ENCODE peak calls at places on chromosomes 7 and 10, in six cellular contexts. T is transverse colon, F is SK-N-SH, Z is ovary, A is stomach, P is A549. X is an unnamed sample.

GRCh38 chr10:121845044-121845784 is 82.6 kb downstream of the ATE1 start:
- DNase-seq in P (no peak), Z (no peak), A (no peak), F (no peak), T (no peak), X (no peak)

GRCh38 chr10:110410329-110411046 is 87.2 kb upstream of the DUSP5 start:
- DNase-seq in Z (no peak), P (peak; percentile 98), T (peak; percentile 77), A (peak; percentile 76), F (no peak), X (peak; percentile 52)

GRCh38 chr10:122316224-122316884 is 45.3 kb downstream of the BTBD16 start:
- DNase-seq in P (no peak), Z (no peak), A (no peak), T (no peak), F (no peak), X (no peak)

GRCh38 chr7:133436014-133436428 is 183.1 kb downstream of the EXOC4 start:
- DNase-seq in Z (no peak), F (no peak), P (no peak), T (no peak), A (no peak), X (peak; percentile 12)

GRCh38 chr10:5965266-5965665 is 12.1 kb downstream of the IL15RA start:
- DNase-seq in P (no peak), T (no peak), F (no peak), Z (peak; percentile 2), A (peak; percentile 65), X (no peak)

GRCh38 chr10:96833220-96834001 is 1.3 kb downstream of the LCOR start:
- DNase-seq in P (peak; percentile 24), F (peak; percentile 47), Z (no peak), A (peak; percentile 27), T (peak; percentile 37), X (no peak)

GRCh38 chr10:33199731-33200130 is 134.7 kb downstream of the NRP1 start:
- DNase-seq in Z (no peak), T (no peak), A (no peak), P (no peak), F (no peak), X (no peak)

GRCh38 chr10:71266147-71266917 is 52.7 kb upstream of the SLC29A3 start:
- DNase-seq in Z (peak; percentile 54), P (peak; percentile 16), T (peak; percentile 61), F (peak; percentile 76), A (peak; percentile 81), X (no peak)

GRCh38 chr7:151671514-151671913 is 151.8 kb upstream of the RHEB start:
- DNase-seq in Z (no peak), A (no peak), F (no peak), T (no peak), P (no peak), X (no peak)

GRCh38 chr7:103551006-103551405 is 105.0 kb upstream of the SLC26A5 start:
- DNase-seq in F (no peak), A (no peak), T (no peak), Z (no peak), P (no peak), X (no peak)

GRCh38 chr7:35670856-35671569 is 23.9 kb downstream of the HERPUD2 start:
- DNase-seq in Z (no peak), T (no peak), P (no peak), F (no peak), A (no peak), X (no peak)

GRCh38 chr7:35649711-35650110 is 45.2 kb downstream of the HERPUD2 start:
- DNase-seq in Z (no peak), A (no peak), P (no peak), F (no peak), T (no peak), X (no peak)

GRCh38 chr7:27183682-27184341 is 1.2 kb downstream of the HOXA11 start:
- DNase-seq in F (peak; percentile 75), Z (no peak), P (no peak), T (peak; percentile 24), A (peak; percentile 23), X (no peak)

GRCh38 chr7:99525713-99526440 is 21.4 kb downstream of the ZKSCAN5 start:
- DNase-seq in F (no peak), Z (no peak), P (peak; percentile 38), T (peak; percentile 17), A (no peak), X (no peak)

GRCh38 chr7:99535667-99536066 is 16.2 kb downstream of the FAM200A start:
- DNase-seq in P (no peak), A (no peak), F (no peak), Z (no peak), T (no peak), X (no peak)

DNA sequence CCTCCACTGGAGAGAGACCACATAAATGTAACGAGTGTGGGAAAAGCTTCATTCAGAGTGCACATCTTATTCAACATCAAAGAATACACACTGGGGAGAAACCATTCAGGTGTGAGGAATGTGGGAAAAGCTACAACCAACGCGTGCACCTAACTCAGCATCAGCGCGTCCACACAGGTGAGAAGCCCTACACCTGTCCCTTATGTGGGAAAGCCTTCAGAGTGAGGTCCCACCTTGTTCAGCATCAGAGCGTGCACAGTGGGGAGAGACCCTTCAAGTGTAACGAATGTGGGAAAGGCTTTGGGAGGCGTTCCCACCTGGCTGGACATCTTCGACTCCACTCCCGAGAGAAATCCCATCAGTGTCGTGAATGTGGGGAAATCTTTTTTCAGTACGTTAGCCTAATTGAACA is 20.6 kb downstream of the FAM200A start:
- DNase-seq in P (peak; percentile 55), T (no peak), Z (no peak), F (no peak), A (no peak), X (no peak)
- H3K9me3 ChIP-seq in P (peaks cover 95% of the 10 kb centered on the region), T (peaks cover 38% of the 10 kb centered on the region), Z (no peaks in the 10 kb centered on the region), F (peaks cover 27% of the 10 kb centered on the region), A (peaks cover 81% of the 10 kb centered on the region), X (peaks cover 24% of the 10 kb centered on the region)

DNA sequence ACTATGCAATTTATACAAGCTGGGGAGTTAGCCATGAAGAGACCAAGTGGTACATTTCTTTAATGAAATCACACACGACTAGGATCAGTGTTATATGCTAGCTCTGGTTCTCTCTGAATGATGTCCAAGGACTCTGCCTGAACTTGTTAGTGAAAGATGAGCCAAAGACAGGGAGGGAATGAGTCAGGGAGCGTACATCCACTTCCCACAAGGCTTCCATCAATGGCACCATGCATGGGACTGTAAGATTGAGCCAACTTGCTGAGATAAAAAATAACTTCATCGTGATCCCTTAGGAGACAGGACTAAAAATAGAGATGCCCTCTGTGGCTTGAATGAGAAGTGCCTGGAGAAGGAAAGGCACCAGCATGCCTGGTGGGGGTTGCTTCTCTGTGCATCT is 629.7 kb downstream of the ACTR3B start:
- DNase-seq in P (no peak), A (no peak), Z (no peak), F (no peak), T (no peak), X (no peak)
- TF ChIP-seq EP300 in P (no peak), A (no peak), Z (no peak), F (no peak), T (no peak), X (no peak)

DNA sequence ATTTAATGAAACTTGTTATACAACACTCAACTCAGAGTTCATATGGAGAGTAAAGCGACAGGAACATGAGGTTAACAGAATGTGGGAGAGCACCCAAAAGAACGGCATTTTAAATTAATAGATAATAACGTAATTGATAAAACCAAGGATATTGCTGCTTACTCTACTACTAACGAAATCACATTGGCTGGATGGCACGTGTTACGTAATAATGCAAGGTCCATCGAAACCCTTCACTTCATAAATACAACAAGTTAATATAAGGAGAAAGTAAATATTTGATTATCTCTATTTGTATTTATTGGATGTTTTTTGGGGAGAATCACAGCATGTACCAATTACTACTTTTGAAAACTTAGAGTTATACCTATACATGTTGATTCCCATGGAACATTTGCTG is 1.5 kb downstream of the PRKG1 start:
- DNase-seq in T (no peak), F (no peak), P (no peak), A (no peak), Z (no peak), X (no peak)
- H3K27ac ChIP-seq in T (peak overlapping the region; percentile 83), F (no peak overlapping the region), P (no peak overlapping the region), A (peak overlapping the region; percentile 91), Z (no peak overlapping the region), X (no peak overlapping the region)

DNA sequence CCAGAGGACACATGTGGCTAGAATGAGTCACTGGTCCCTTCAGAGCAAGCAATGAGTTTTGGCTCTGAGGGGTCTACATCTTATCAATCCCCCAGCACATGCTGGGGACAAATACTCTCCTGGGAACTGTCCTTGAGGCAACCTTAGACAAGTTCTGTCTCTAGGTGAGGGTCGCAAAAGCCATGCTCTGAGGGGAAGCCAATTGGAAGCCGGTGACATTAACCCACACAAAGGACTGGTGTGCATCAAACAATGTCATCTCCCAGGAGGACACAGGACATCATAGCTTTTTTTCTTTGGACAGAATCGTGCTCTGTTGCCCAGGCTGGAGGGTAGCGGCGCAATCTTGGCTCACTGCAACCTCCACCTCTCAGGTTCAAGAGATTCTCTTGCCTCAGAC is 111.6 kb upstream of the ZNF722 start:
- DNase-seq in F (no peak), Z (no peak), A (no peak), P (no peak), T (no peak), X (no peak)
- H3K9me3 ChIP-seq in F (no peaks in the 10 kb centered on the region), Z (no peaks in the 10 kb centered on the region), A (peaks cover 100% of the 10 kb centered on the region), P (peaks cover 15% of the 10 kb centered on the region), T (peaks cover 14% of the 10 kb centered on the region), X (no peaks in the 10 kb centered on the region)

X was measured in tibial nerve.